ENCODE peak calls at places on chromosome 17, in eight cellular contexts. N, E, U, Y, F, H, V and B are unnamed samples.

GRCh38 chr17:40540448-40540847 is 24.8 kb downstream of the CCR7 start:
- DNase-seq in N (no peak), E (no peak), U (no peak), Y (no peak), F (no peak), H (peak), V (no peak), B (no peak)

GRCh38 chr17:76145231-76146052 is 4.4 kb upstream of the FOXJ1 start:
- DNase-seq in N (peak), E (no peak), U (no peak), Y (peak), F (no peak), H (peak), V (no peak), B (no peak)

GRCh38 chr17:20073056-20073979 is 64.2 kb downstream of the SPECC1 start:
- DNase-seq in N (peak), E (peak), U (no peak), Y (no peak), F (no peak), H (peak), V (no peak), B (no peak)

GRCh38 chr17:45018514-45019176 is 32.8 kb downstream of the DCAKD start:
- DNase-seq in N (no peak), E (no peak), U (peak), Y (peak), F (no peak), H (no peak), V (no peak), B (no peak)

GRCh38 chr17:75181608-75182318 is 996 bp downstream of the SUMO2 start:
- DNase-seq in N (no peak), E (peak), U (peak), Y (no peak), F (no peak), H (peak), V (no peak), B (no peak)

GRCh38 chr17:1875597-1875996 is 45.8 kb downstream of the RPA1 start:
- DNase-seq in N (no peak), E (no peak), U (no peak), Y (no peak), F (no peak), H (no peak), V (no peak), B (no peak)

GRCh38 chr17:59357219-59357699 is 25.8 kb downstream of the YPEL2 start:
- DNase-seq in N (no peak), E (peak), U (peak), Y (no peak), F (no peak), H (no peak), V (no peak), B (no peak)

GRCh38 chr17:6894206-6894528 is 62.6 kb upstream of the TEKT1 start:
- DNase-seq in N (no peak), E (peak), U (peak), Y (peak), F (peak), H (no peak), V (no peak), B (no peak)

GRCh38 chr17:21174719-21175118 is 39.2 kb downstream of the TMEM11 start:
- DNase-seq in N (no peak), E (peak), U (peak), Y (no peak), F (no peak), H (peak), V (no peak), B (no peak)

GRCh38 chr17:15944720-15945492 is at the start of gene ADORA2B:
- DNase-seq in N (peak), E (peak), U (peak), Y (peak), F (peak), H (peak), V (peak), B (no peak)

GRCh38 chr17:75932852-75933251 is 8.0 kb downstream of the FBF1 start:
- DNase-seq in N (no peak), E (no peak), U (no peak), Y (no peak), F (no peak), H (no peak), V (no peak), B (no peak)

GRCh38 chr17:17356149-17356930 is 53.2 kb downstream of the NT5M start:
- DNase-seq in N (peak), E (peak), U (peak), Y (peak), F (peak), H (peak), V (peak), B (peak)

GRCh38 chr17:80833952-80834895 is 157.4 kb upstream of the CHMP6 start:
- DNase-seq in N (no peak), E (peak), U (peak), Y (no peak), F (no peak), H (peak), V (peak), B (no peak)

GRCh38 chr17:60540460-60540859 is 14.4 kb upstream of the APPBP2 start:
- DNase-seq in N (no peak), E (no peak), U (no peak), Y (no peak), F (no peak), H (no peak), V (no peak), B (no peak)

GRCh38 chr17:17990282-17990681 is 17.6 kb downstream of the DRC3 start:
- DNase-seq in N (no peak), E (no peak), U (peak), Y (no peak), F (no peak), H (no peak), V (no peak), B (no peak)

GRCh38 chr17:83034525-83034924 is 44.9 kb upstream of the METRNL start:
- DNase-seq in N (no peak), E (no peak), U (no peak), Y (no peak), F (no peak), H (peak), V (no peak), B (no peak)

GRCh38 chr17:1882836-1883235 is 53.0 kb downstream of the RPA1 start:
- DNase-seq in N (peak), E (peak), U (peak), Y (peak), F (peak), H (no peak), V (peak), B (peak)

GRCh38 chr17:79754359-79754758 is 23.6 kb upstream of the CBX2 start:
- DNase-seq in N (no peak), E (no peak), U (no peak), Y (no peak), F (no peak), H (no peak), V (no peak), B (no peak)